ENCODE peak calls at places on chromosomes 16 and 17, in four cellular contexts. F is uterus, S is DND-41, O is neural progenitor cell. K is an unnamed sample.

GRCh38 chr17:488993-489757 is 136.6 kb upstream of the RPH3AL start:
- DNase-seq in S (peak), O (peak), F (peak), K (no peak)

GRCh38 chr17:77332034-77332971 is 191.5 kb downstream of the SEC14L1 start:
- DNase-seq in F (peak), S (peak), O (no peak), K (peak)

GRCh38 chr17:61047517-61047916 is 352.1 kb upstream of the TBX2 start:
- DNase-seq in O (no peak), F (no peak), S (no peak), K (no peak)

GRCh38 chr16:57889960-57890751 is 80.8 kb downstream of the CNGB1 start:
- DNase-seq in S (no peak), F (no peak), O (no peak), K (no peak)

GRCh38 chr16:20676268-20676828 is 21.1 kb downstream of the ACSM1 start:
- DNase-seq in O (no peak), S (no peak), F (peak), K (no peak)

GRCh38 chr17:82736511-82737185 is 1.2 kb downstream of the FN3K start:
- DNase-seq in O (no peak), S (no peak), F (no peak), K (no peak)

GRCh38 chr17:26774291-26775218 is 519.4 kb upstream of the WSB1 start:
- DNase-seq in S (no peak), O (no peak), F (no peak), K (no peak)

GRCh38 chr17:60455378-60455777 is 33.1 kb downstream of the CHCT1 start:
- DNase-seq in F (no peak), O (no peak), S (no peak), K (no peak)

GRCh38 chr16:49345829-49346228 is 27.8 kb upstream of the C16orf78 start:
- DNase-seq in F (no peak), O (peak), S (peak), K (no peak)

GRCh38 chr16:3737181-3737580 is 19.9 kb upstream of the TRAP1 start:
- DNase-seq in F (no peak), O (peak), S (no peak), K (no peak)

GRCh38 chr17:82267575-82268379 is 5.7 kb downstream of the CSNK1D start:
- DNase-seq in S (no peak), O (no peak), F (peak), K (peak)

GRCh38 chr16:84613408-84614071 is 4.3 kb downstream of the COTL1 start:
- DNase-seq in O (no peak), F (no peak), S (no peak), K (no peak)

GRCh38 chr16:70750893-70751467 is 50.0 kb downstream of the VAC14 start:
- DNase-seq in S (no peak), F (peak), O (no peak), K (peak)

GRCh38 chr16:89779231-89779912 is 37.1 kb downstream of the FANCA start:
- DNase-seq in O (no peak), S (no peak), F (no peak), K (no peak)

GRCh38 chr17:42190491-42191180 is 3.7 kb downstream of the GHDC start:
- DNase-seq in F (no peak), S (no peak), O (no peak), K (no peak)

GRCh38 chr17:43324205-43324893 is 74.4 kb upstream of the ARL4D start:
- DNase-seq in O (peak), S (no peak), F (no peak), K (no peak)

GRCh38 chr17:68248199-68248825 is 469 bp downstream of the AMZ2 start:
- DNase-seq in S (no peak), O (no peak), F (peak), K (no peak)

GRCh38 chr16:67431805-67432476 is 1.0 kb downstream of the HSD11B2 start:
- DNase-seq in S (no peak), O (peak), F (no peak), K (no peak)

GRCh38 chr17:3695723-3696411 is at the start of gene P2RX5:
- DNase-seq in O (peak), S (peak), F (no peak), K (no peak)

GRCh38 chr16:11157143-11157542 is 98.9 kb downstream of the SOCS1 start:
- DNase-seq in O (no peak), S (no peak), F (no peak), K (no peak)

GRCh38 chr16:57679768-57680167 is 11.7 kb downstream of the ADGRG3 start:
- DNase-seq in F (no peak), S (no peak), O (no peak), K (no peak)

GRCh38 chr16:84220851-84221250 is 19.0 kb downstream of the KCNG4 start:
- DNase-seq in S (no peak), F (no peak), O (no peak), K (no peak)

GRCh38 chr16:84774810-84775209 is 45.0 kb upstream of the CRISPLD2 start:
- DNase-seq in O (no peak), S (no peak), F (peak), K (peak)

GRCh38 chr16:88593064-88593463 is 22.9 kb downstream of the ZC3H18 start:
- DNase-seq in F (no peak), S (no peak), O (no peak), K (no peak)

GRCh38 chr16:28182183-28182582 is 29.6 kb downstream of the XPO6 start:
- DNase-seq in O (no peak), S (no peak), F (no peak), K (no peak)

GRCh38 chr17:29977836-29978235 is 36.4 kb downstream of the EFCAB5 start:
- DNase-seq in O (no peak), F (no peak), S (no peak), K (no peak)

GRCh38 chr17:8073627-8074485 is 13.7 kb downstream of the ALOX12B start:
- DNase-seq in F (peak), O (peak), S (peak), K (no peak)

GRCh38 chr16:72612271-72612670 is 435.7 kb downstream of the ZFHX3 start:
- DNase-seq in O (no peak), S (no peak), F (no peak), K (no peak)

GRCh38 chr16:12097523-12098428 is 121.2 kb downstream of the SNX29 start:
- DNase-seq in O (peak), F (peak), S (no peak), K (no peak)

GRCh38 chr16:66385415-66385814 is 18.9 kb downstream of the CDH5 start:
- DNase-seq in F (no peak), O (no peak), S (no peak), K (no peak)

GRCh38 chr17:6505425-6506142 is 50.8 kb downstream of the PITPNM3 start:
- DNase-seq in F (no peak), S (no peak), O (no peak), K (no peak)

GRCh38 chr17:4220655-4221054 is 43.1 kb downstream of the ANKFY1 start:
- DNase-seq in S (no peak), F (peak), O (no peak), K (no peak)

GRCh38 chr17:68289473-68289872 is 1.5 kb downstream of the SLC16A6 start:
- DNase-seq in S (no peak), O (no peak), F (no peak), K (no peak)

GRCh38 chr17:50066995-50067394 is 11.1 kb downstream of the ITGA3 start:
- DNase-seq in F (no peak), O (no peak), S (no peak), K (no peak)

GRCh38 chr17:48262982-48263586 is 155.5 kb downstream of the SNX11 start:
- DNase-seq in F (no peak), S (no peak), O (no peak), K (no peak)
- TF ChIP-seq CTCF in F (peak), S (peak), O (peak), K (no peak)

GRCh38 chr17:33106525-33107162 is 115.0 kb downstream of the SPACA3 start:
- DNase-seq in F (no peak), O (no peak), S (no peak), K (no peak)
- H3K4me3 ChIP-seq in F (no peak), O (no peak), S (no peak), K (no peak)

GRCh38 chr16:80527297-80527696 is 13.5 kb upstream of the DYNLRB2 start:
- DNase-seq in S (peak), O (peak), F (no peak), K (no peak)
- TF ChIP-seq CTCF in S (peak), O (peak), F (no peak), K (peak)

GRCh38 chr16:35342012-35342411 is 1882.6 kb downstream of the TP53TG3F start:
- DNase-seq in S (no peak), F (no peak), O (no peak), K (no peak)
- H3K4me3 ChIP-seq in S (no peak), F (no peak), O (no peak), K (no peak)

GRCh38 chr17:74094651-74095050 is 108.8 kb upstream of the RPL38 start:
- DNase-seq in O (no peak), F (no peak), S (no peak), K (no peak)

GRCh38 chr17:74085434-74085833 is 118.0 kb upstream of the RPL38 start:
- DNase-seq in O (no peak), S (peak), F (no peak), K (no peak)

GRCh38 chr17:74086992-74087391 is 116.5 kb upstream of the RPL38 start:
- DNase-seq in O (no peak), F (no peak), S (no peak), K (no peak)

DNA sequence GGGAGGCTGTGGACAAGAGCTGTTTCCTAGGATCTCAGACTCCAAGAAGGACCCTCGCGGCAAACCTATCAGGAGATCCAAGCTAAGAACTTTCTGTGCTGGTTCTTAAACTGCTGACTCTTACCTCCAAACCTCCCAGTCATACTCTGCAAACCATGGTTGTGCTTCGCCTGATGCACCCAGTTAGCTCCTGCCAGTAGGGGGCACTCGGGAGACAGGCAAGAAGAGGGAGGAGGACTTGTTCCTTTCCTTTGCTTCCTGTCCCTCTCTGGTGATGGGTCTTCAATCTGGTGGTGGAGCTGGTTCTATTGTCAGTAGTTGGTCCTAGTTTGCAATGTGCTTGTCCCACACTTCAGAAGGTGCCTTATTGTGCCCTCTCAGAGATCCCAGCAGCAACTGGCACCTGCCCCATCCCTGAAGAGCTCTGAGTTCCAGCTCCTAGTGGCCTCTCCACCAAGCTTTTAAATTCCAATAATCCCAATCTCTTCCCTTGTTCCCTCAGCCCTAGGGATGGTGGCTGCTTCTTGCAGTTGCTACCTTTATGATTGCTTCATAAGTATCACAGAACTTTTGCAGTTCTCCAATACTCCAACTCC is 113.5 kb upstream of the RPL38 start:
- DNase-seq in O (peak), S (peak), F (no peak), K (no peak)
- TF ChIP-seq CTCF in O (peak), S (peak), F (no peak), K (peak)

GRCh38 chr17:38562215-38562569 is 43.6 kb downstream of the SRCIN1 start:
- DNase-seq in O (no peak), S (no peak), F (no peak), K (no peak)
- H3K4me3 ChIP-seq in O (no peak), S (no peak), F (no peak), K (no peak)

K was measured in astrocyte of the cerebellum.